ENCODE peak calls at places on chromosomes 3 and 15, in seven cellular contexts. U is amniotic stem cell; G is NCI-H1092 treated with DMSO at 0.1 percent for 48 hours; P is stimulated activated CD4-positive, alpha-beta T cell treated with anti-CD3 and anti-CD28 coated beads, Interleukin-4, amount 100 ng/mL, for 1 hour; J is KG1; F is osteocyte; T is KBM-7. B is an unnamed sample.

GRCh38 chr15:69668049-69668705 is 215.6 kb downstream of the RPLP1 start:
- DNase-seq in U (no peak), P (no peak), T (peak), F (no peak), G (no peak), J (no peak), B (no peak)

GRCh38 chr3:149819432-149819831 is 6.4 kb downstream of the RNF13 start:
- DNase-seq in G (no peak), U (no peak), T (no peak), F (no peak), J (no peak), P (no peak), B (no peak)

GRCh38 chr15:81021321-81021720 is 20.6 kb downstream of the TLNRD1 start:
- DNase-seq in U (no peak), F (no peak), T (no peak), P (no peak), J (no peak), G (no peak), B (no peak)

GRCh38 chr3:192130534-192131132 is 596.7 kb downstream of the FGF12 start:
- DNase-seq in J (peak), U (no peak), G (peak), P (no peak), T (peak), F (no peak), B (no peak)

GRCh38 chr3:27666708-27667107 is 55.4 kb downstream of the EOMES start:
- DNase-seq in T (peak), G (peak), P (no peak), F (peak), J (peak), U (peak), B (no peak)

GRCh38 chr3:51501833-51502561 is 2.2 kb upstream of the DCAF1 start:
- DNase-seq in U (peak), J (peak), P (peak), G (peak), F (peak), T (peak), B (peak)

GRCh38 chr15:60006203-60006782 is 2.2 kb downstream of the FOXB1 start:
- DNase-seq in T (peak), J (no peak), F (no peak), G (no peak), P (peak), U (no peak), B (peak)

GRCh38 chr3:155302476-155302875 is 9.0 kb upstream of the STRIT1 start:
- DNase-seq in F (no peak), G (no peak), J (no peak), U (no peak), P (no peak), T (no peak), B (no peak)

GRCh38 chr3:14913926-14914776 is 33.2 kb upstream of the NR2C2 start:
- DNase-seq in T (no peak), U (no peak), G (no peak), P (no peak), J (no peak), F (no peak), B (no peak)

GRCh38 chr3:153166206-153166605 is 4.2 kb downstream of the RAP2B start:
- DNase-seq in P (peak), G (no peak), J (no peak), T (peak), F (no peak), U (no peak), B (no peak)

GRCh38 chr3:18725668-18726407 is 300.7 kb upstream of the SATB1 start:
- DNase-seq in G (no peak), J (peak), F (no peak), U (no peak), P (no peak), T (peak), B (peak)

GRCh38 chr15:94792166-94792565 is 560.8 kb downstream of the MCTP2 start:
- DNase-seq in P (no peak), G (no peak), U (no peak), J (no peak), F (no peak), T (no peak), B (no peak)

GRCh38 chr3:104176706-104177105 is 1190.0 kb upstream of the ALCAM start:
- DNase-seq in G (no peak), U (no peak), F (no peak), J (no peak), T (no peak), P (no peak), B (no peak)

GRCh38 chr3:45612918-45613602 is 18.5 kb downstream of the LIMD1 start:
- DNase-seq in P (no peak), T (no peak), F (no peak), U (no peak), G (no peak), J (no peak), B (no peak)